ENCODE peak calls at places on chromosomes 5 and 9, in eight cellular contexts. J is CD8-positive, alpha-beta T cell; W is AG04450; U is heart left ventricle; G is A549; B is brain microvascular endothelial cell; T is spleen; A is upper lobe of right lung. Q is an unnamed sample.
A peak's percentile ranks its signal among the peaks of the same experiment; 100 is the strongest.

GRCh38 chr5:114782217-114782616 is 387.5 kb downstream of the TRIM36 start:
- DNase-seq in J (no peak), W (no peak), U (no peak), G (no peak), B (no peak), T (no peak), A (no peak), Q (no peak)

GRCh38 chr9:134293576-134294227 is 32.6 kb upstream of the RXRA start:
- DNase-seq in J (no peak), W (no peak), U (no peak), G (no peak), B (no peak), T (peak; percentile 77), A (no peak), Q (no peak)

GRCh38 chr5:2207966-2208544 is 325.3 kb upstream of the IRX4 start:
- DNase-seq in J (no peak), W (no peak), U (no peak), G (peak; percentile 34), B (no peak), T (no peak), A (peak; percentile 68), Q (no peak)

GRCh38 chr9:18614116-18614515 is 140.2 kb downstream of the ADAMTSL1 start:
- DNase-seq in J (no peak), W (no peak), U (no peak), G (no peak), B (no peak), T (no peak), A (no peak), Q (no peak)

GRCh38 chr9:133321411-133321935 is 14.5 kb downstream of the SURF6 start:
- DNase-seq in J (no peak), W (no peak), U (no peak), G (no peak), B (no peak), T (peak; percentile 50), A (peak; percentile 30), Q (no peak)

GRCh38 chr5:160548949-160549665 is 127.5 kb downstream of the PTTG1 start:
- DNase-seq in J (no peak), W (no peak), U (no peak), G (no peak), B (no peak), T (no peak), A (no peak), Q (no peak)

GRCh38 chr5:107893642-107894041 is 222.9 kb upstream of the EFNA5 start:
- DNase-seq in J (no peak), W (no peak), U (no peak), G (no peak), B (no peak), T (no peak), A (no peak), Q (no peak)

GRCh38 chr5:125607018-125607417 is 816.2 kb upstream of the GRAMD2B start:
- DNase-seq in J (no peak), W (no peak), U (no peak), G (no peak), B (peak; percentile 81), T (no peak), A (no peak), Q (no peak)

GRCh38 chr5:103617913-103618312 is 55.3 kb upstream of the NUDT12 start:
- DNase-seq in J (no peak), W (no peak), U (no peak), G (no peak), B (no peak), T (no peak), A (no peak), Q (no peak)

GRCh38 chr5:58123501-58123900 is 336.4 kb downstream of the PLK2 start:
- DNase-seq in J (no peak), W (no peak), U (no peak), G (no peak), B (no peak), T (no peak), A (no peak), Q (no peak)

GRCh38 chr9:27195191-27195590 is 86.2 kb downstream of the TEK start:
- DNase-seq in J (no peak), W (no peak), U (no peak), G (no peak), B (no peak), T (no peak), A (no peak), Q (no peak)

GRCh38 chr9:36802171-36802920 is 229.7 kb downstream of the MELK start:
- DNase-seq in J (no peak), W (peak; percentile 4), U (no peak), G (peak; percentile 25), B (peak; percentile 70), T (no peak), A (no peak), Q (no peak)

GRCh38 chr5:165055476-165055875 is 1550.1 kb downstream of the MAT2B start:
- DNase-seq in J (no peak), W (no peak), U (no peak), G (no peak), B (no peak), T (no peak), A (no peak), Q (no peak)

GRCh38 chr5:93330506-93330905 is 250.5 kb downstream of the NR2F1-AS1 start:
- DNase-seq in J (no peak), W (no peak), U (no peak), G (no peak), B (no peak), T (no peak), A (no peak), Q (no peak)

GRCh38 chr5:55634204-55634785 is 77.8 kb downstream of the SLC38A9 start:
- DNase-seq in J (no peak), W (no peak), U (peak; percentile 40), G (no peak), B (no peak), T (no peak), A (no peak), Q (no peak)

GRCh38 chr5:54415896-54416640 is 39.4 kb upstream of the HSPB3 start:
- DNase-seq in J (no peak), W (no peak), U (no peak), G (peak; percentile 56), B (peak; percentile 52), T (no peak), A (no peak), Q (no peak)

GRCh38 chr9:18480649-18481048 is 6.7 kb downstream of the ADAMTSL1 start:
- DNase-seq in J (no peak), W (no peak), U (no peak), G (no peak), B (no peak), T (no peak), A (no peak), Q (no peak)

GRCh38 chr5:175696139-175696854 is 38.4 kb downstream of the HRH2 start:
- DNase-seq in J (peak; percentile 71), W (no peak), U (peak; percentile 76), G (peak; percentile 73), B (peak; percentile 24), T (peak; percentile 94), A (peak; percentile 90), Q (no peak)
- H3K4me3 ChIP-seq in J (no peak overlapping the region), W (no peak overlapping the region), U (no peak overlapping the region), G (no peak overlapping the region), B (no peak overlapping the region), T (peak overlapping the region; percentile 33), A (no peak overlapping the region), Q (no peak overlapping the region)

DNA sequence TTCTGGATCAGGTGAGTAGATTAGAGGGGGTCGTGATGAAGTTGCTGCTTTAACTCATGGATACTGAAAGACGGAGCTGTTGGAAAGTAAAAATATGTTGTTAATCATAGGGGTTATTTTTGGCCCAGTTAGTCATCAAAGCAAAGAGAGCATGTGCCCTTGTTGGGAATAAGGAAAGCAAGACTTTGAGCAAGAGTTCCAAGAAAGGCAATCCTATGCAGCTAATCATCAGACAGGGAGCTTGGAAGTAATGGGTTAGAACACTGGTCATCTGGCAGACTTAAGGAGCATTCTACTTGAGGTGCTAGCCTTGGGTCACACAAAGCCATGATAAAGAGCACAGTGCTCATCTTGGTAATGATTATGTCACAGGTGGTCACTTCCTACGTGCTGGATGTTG is 18.3 kb downstream of the ASPN start:
- DNase-seq in J (no peak), W (peak; percentile 82), U (no peak), G (peak; percentile 12), B (peak; percentile 70), T (no peak), A (no peak), Q (no peak)
- H3K27ac ChIP-seq in J (no peak overlapping the region), W (peak overlapping the region; percentile 89), U (no peak overlapping the region), G (no peak overlapping the region), B (no peak overlapping the region), T (no peak overlapping the region), A (no peak overlapping the region), Q (peak overlapping the region; percentile 95)

GRCh38 chr9:121562261-121562780 is 62.7 kb upstream of the GGTA1 start:
- DNase-seq in J (no peak), W (no peak), U (no peak), G (no peak), B (no peak), T (no peak), A (no peak), Q (no peak)

GRCh38 chr9:121563425-121563824 is 63.8 kb upstream of the GGTA1 start:
- DNase-seq in J (no peak), W (no peak), U (no peak), G (no peak), B (no peak), T (no peak), A (no peak), Q (no peak)

GRCh38 chr9:121563881-121564460 is 64.3 kb upstream of the GGTA1 start:
- DNase-seq in J (no peak), W (no peak), U (no peak), G (no peak), B (no peak), T (no peak), A (no peak), Q (no peak)

GRCh38 chr9:121560921-121561320 is 61.3 kb upstream of the GGTA1 start:
- DNase-seq in J (no peak), W (no peak), U (no peak), G (no peak), B (no peak), T (no peak), A (no peak), Q (no peak)

DNA sequence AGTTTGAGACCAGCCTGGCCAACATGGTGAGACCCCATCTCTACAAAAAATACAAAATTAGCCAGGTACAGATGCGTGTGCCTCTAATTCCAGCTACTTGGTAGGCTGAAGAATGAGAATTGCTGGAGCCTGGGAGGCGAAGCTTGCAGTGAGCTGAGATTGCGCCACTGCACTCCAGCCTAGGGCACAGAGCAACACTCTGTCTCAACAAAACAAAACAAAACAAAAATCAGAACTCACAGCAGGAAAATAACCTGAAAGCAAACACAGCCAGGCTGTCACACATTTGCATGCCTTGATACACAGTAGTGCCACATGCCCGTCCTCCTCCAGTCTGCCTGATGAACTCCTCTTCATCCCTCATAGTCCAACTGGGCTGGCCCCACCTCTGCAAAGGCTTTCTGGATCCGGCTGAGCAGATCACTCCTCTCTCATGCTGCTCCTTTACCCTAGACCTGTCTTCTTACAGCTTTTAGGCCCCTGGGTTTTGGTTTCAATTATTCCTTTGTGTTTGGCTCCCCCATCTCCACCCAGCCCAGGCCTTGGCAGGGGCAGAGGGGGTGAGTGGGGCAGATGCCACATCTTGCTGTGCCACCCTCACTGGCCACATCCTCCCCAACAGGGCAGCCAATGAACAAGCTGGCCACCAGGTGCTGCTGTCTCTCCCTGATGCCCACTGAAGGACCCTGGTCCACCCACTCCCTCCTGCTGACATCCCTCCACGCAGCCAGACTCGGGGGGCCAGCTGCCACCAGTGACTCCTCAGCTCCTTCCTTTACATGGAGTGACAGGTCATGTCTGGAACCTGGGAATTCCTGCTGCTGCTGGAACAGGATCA is 62.0 kb upstream of the GGTA1 start:
- DNase-seq in J (no peak), W (no peak), U (no peak), G (no peak), B (no peak), T (no peak), A (no peak), Q (no peak)
- TF ChIP-seq CTCF in J (no peak), W (no peak), U (no peak), G (no peak), B (peak; percentile 8), T (no peak), A (no peak), Q (no peak)

GRCh38 chr9:81633952-81634421 is 55.4 kb downstream of the TLE1 start:
- DNase-seq in J (no peak), W (no peak), U (no peak), G (peak; percentile 45), B (no peak), T (no peak), A (no peak), Q (no peak)
- H3K4me3 ChIP-seq in J (no peak overlapping the region), W (no peak overlapping the region), U (no peak overlapping the region), G (no peak overlapping the region), B (no peak overlapping the region), T (no peak overlapping the region), A (no peak overlapping the region), Q (no peak overlapping the region)